ENCODE peak calls at places on chromosomes 3 and 15, in five cellular contexts. N, F, M, T and P are unnamed samples.

GRCh38 chr3:140563206-140563605 is 114.7 kb upstream of the TRIM42 start:
- DNase-seq in F (no peak), M (no peak), T (no peak), N (no peak), P (no peak)

GRCh38 chr15:73295630-73296286 is 73.0 kb downstream of the HCN4 start:
- DNase-seq in M (no peak), T (no peak), F (no peak), N (no peak), P (no peak)

GRCh38 chr15:78000089-78000926 is 77.2 kb downstream of the TBC1D2B start:
- DNase-seq in T (no peak), M (peak), F (peak), N (peak), P (peak)

GRCh38 chr15:77035999-77036471 is 34.9 kb downstream of the TSPAN3 start:
- DNase-seq in M (no peak), F (no peak), N (no peak), T (no peak), P (no peak)

GRCh38 chr15:62889734-62890505 is 152.6 kb upstream of the TPM1 start:
- DNase-seq in M (no peak), F (no peak), T (no peak), N (no peak), P (no peak)

GRCh38 chr3:21672303-21672702 is 78.7 kb downstream of the ZNF385D start:
- DNase-seq in T (no peak), F (no peak), M (no peak), N (no peak), P (no peak)

GRCh38 chr3:86595696-86596095 is 395.3 kb downstream of the VGLL3 start:
- DNase-seq in N (no peak), M (no peak), F (no peak), T (no peak), P (no peak)

GRCh38 chr15:93709708-93710107 is 521.7 kb upstream of the MCTP2 start:
- DNase-seq in M (no peak), T (no peak), N (no peak), F (no peak), P (no peak)

GRCh38 chr3:183285828-183286457 is 32.9 kb downstream of the B3GNT5 start:
- DNase-seq in N (no peak), F (no peak), M (no peak), T (peak), P (peak)

GRCh38 chr3:113867506-113867905 is 28.9 kb downstream of the GRAMD1C start:
- DNase-seq in T (no peak), M (no peak), F (no peak), N (no peak), P (no peak)

GRCh38 chr15:53829471-53829870 is 70.0 kb upstream of the WDR72 start:
- DNase-seq in N (no peak), M (no peak), F (no peak), T (no peak), P (no peak)

GRCh38 chr3:84666468-84666867 is 292.3 kb upstream of the CADM2 start:
- DNase-seq in F (no peak), T (no peak), M (no peak), N (no peak), P (no peak)

GRCh38 chr3:151290673-151291072 is 12.3 kb upstream of the P2RY14 start:
- DNase-seq in F (no peak), N (no peak), T (no peak), M (no peak), P (no peak)

GRCh38 chr3:11212301-11212613 is 58.0 kb downstream of the HRH1 start:
- DNase-seq in M (no peak), N (no peak), T (no peak), F (no peak), P (no peak)

GRCh38 chr15:90816401-90817116 is 51.8 kb upstream of the FURIN start:
- DNase-seq in F (no peak), N (no peak), M (no peak), T (no peak), P (no peak)

GRCh38 chr15:39145146-39145545 is 435.7 kb upstream of the THBS1 start:
- DNase-seq in F (no peak), N (no peak), M (no peak), T (no peak), P (no peak)

GRCh38 chr15:72532991-72533601 is 59.0 kb downstream of the ARIH1 start:
- DNase-seq in T (no peak), M (no peak), N (no peak), F (no peak), P (peak)

GRCh38 chr3:74079961-74080562 is 455.3 kb upstream of the PDZRN3 start:
- DNase-seq in M (no peak), N (no peak), T (no peak), F (no peak), P (no peak)

GRCh38 chr3:64454179-64454578 is 228.9 kb upstream of the PRICKLE2 start:
- DNase-seq in T (no peak), F (no peak), M (no peak), N (no peak), P (no peak)

GRCh38 chr3:107988464-107989156 is 102.2 kb downstream of the CD47 start:
- DNase-seq in M (no peak), N (no peak), F (no peak), T (no peak), P (no peak)

GRCh38 chr3:73389104-73389809 is 235.5 kb downstream of the PDZRN3 start:
- DNase-seq in F (no peak), M (no peak), T (no peak), N (no peak), P (no peak)

GRCh38 chr3:150879141-150879540 is 26.1 kb downstream of the MINDY4B start:
- DNase-seq in T (no peak), M (no peak), F (no peak), N (no peak), P (no peak)

GRCh38 chr3:22977650-22978289 is 225.4 kb upstream of the UBE2E2 start:
- DNase-seq in M (no peak), T (no peak), N (no peak), F (no peak), P (no peak)

GRCh38 chr3:13869944-13870343 is 9.9 kb downstream of the WNT7A start:
- DNase-seq in F (no peak), T (no peak), N (no peak), M (no peak), P (no peak)

GRCh38 chr3:86929046-86929445 is 61.9 kb downstream of the VGLL3 start:
- DNase-seq in T (no peak), N (no peak), F (no peak), M (no peak), P (no peak)

DNA sequence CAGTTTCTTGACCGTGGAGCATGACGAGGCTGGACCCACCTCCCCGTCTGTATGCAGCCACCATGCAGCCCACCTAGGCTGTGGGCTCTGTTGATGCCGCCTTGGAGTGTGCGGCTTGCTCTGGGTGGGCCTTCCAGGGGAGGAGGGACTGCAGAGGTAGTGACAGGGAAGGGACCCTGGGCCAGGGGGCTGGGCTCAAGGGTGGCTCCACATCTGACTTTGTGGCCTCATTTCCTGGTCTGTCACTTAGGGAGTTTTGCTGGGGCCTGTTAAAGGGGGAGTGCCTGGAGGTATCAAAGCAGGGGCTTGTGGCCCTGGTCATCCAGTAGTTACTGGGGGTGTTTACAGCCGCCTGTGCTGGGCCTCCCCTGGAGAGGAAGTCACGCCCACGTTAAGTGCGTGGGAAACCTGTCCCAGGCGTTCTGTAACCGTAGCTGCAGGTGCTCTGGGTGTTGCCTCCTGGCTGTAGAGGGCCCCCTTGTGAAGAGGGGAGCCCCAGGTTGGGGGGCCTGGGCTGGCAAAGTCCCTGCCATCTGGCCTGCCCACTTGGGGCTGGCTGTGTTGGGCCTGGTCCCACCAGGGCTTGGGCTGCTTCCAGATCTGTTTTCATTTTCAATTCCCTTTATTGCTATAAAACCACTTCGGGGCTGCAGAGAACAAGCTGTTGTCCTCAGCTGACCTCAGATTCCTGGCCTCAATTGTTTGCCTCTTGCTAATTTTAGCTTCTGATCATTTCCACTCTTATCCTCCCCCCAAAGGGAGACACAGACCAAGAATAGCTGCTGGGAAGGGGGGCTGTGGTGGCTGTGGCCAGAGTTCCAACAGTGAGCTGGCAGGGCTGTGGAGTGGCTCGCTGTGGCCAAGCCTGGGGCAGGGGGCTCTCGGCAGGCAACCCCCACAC is 26.5 kb downstream of the KLF13 start:
- DNase-seq in F (no peak), N (no peak), M (no peak), T (peak), P (no peak)
- TF ChIP-seq SUZ12 in F (no peak), N (no peak), M (no peak), T (no peak), P (no peak)

GRCh38 chr3:1677576-1678164 is 421.0 kb upstream of the CNTN4 start:
- DNase-seq in F (no peak), T (no peak), N (no peak), M (no peak), P (no peak)
- TF ChIP-seq SUZ12 in F (no peak), T (no peak), N (no peak), M (no peak), P (no peak)

GRCh38 chr15:40369971-40370370 is 12.0 kb downstream of the DISP2 start:
- DNase-seq in F (no peak), T (no peak), N (no peak), M (no peak), P (no peak)
- TF ChIP-seq SUZ12 in F (no peak), T (no peak), N (no peak), M (no peak), P (no peak)

DNA sequence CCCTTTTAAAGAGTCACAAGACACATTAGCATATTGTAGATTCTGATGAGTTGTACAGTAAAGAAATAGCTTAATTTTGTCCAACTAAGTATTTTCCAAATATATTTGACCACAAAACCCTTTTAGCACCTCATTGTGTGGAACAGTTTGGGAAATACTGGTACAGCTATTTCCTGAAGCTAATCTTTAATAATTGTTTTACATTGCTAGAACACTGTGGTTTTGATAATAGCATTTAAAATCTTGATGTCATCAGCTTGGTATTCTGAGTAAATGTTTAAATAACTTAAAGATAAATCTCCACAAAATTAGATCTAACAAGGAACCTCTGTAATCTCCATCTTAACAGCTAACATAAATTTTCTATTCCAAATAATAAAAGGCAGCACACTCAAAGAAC is 140.0 kb upstream of the MLF1 start:
- DNase-seq in M (no peak), F (no peak), N (no peak), T (no peak), P (no peak)
- TF ChIP-seq SUZ12 in M (no peak), F (no peak), N (no peak), T (no peak), P (no peak)

GRCh38 chr3:124263168-124263567 is 271.2 kb upstream of the ROPN1 start:
- DNase-seq in M (no peak), T (no peak), N (no peak), F (no peak), P (no peak)
- TF ChIP-seq SUZ12 in M (no peak), T (no peak), N (no peak), F (no peak), P (no peak)

GRCh38 chr3:171615281-171615680 is 155.1 kb upstream of the TNIK start:
- DNase-seq in N (no peak), F (no peak), M (no peak), T (no peak), P (no peak)
- TF ChIP-seq SUZ12 in N (no peak), F (no peak), M (no peak), T (no peak), P (no peak)

GRCh38 chr15:80420658-80421057 is 16.5 kb downstream of the ARNT2 start:
- DNase-seq in F (no peak), N (no peak), T (no peak), M (no peak), P (no peak)
- TF ChIP-seq SUZ12 in F (no peak), N (no peak), T (no peak), M (no peak), P (no peak)

DNA sequence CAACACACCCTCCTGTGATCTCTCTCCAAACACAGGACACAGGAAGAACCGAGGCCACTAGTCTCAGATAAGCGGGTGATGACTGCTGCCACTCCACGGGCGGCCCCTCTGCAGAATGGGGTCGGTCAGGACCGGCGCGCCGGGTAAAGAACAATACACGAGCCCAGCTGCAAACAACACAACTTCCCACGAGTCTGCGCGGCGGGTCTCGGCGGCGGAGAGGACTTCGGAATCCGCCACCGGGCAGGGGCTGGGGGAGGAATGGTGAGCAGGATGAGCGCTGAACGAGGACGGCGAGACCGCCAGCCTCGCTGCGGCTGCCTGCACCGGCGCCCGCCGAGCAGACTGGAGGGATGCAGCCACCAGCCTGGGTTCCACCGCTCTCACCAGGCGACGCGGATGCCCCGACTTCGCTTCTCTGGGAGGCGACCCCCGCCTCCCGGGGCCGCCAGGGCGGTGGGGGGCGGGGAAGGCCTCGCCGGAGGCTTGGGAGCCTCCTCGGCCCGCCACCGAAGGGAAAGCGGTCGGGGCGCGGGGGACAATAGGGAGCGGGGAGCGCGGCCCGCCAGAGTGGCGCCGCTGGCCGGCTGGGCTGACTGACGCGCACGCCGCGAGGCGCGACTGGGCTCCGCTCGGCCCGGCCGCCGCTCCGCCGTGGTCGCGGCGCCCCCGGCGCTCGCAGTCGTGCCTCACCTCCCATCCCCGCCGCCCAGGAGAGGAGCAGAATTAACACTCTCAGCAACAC is 548 bp downstream of the ADAM10 start:
- DNase-seq in T (no peak), F (no peak), M (peak), N (peak), P (peak)
- TF ChIP-seq SUZ12 in T (no peak), F (no peak), M (no peak), N (no peak), P (no peak)

DNA sequence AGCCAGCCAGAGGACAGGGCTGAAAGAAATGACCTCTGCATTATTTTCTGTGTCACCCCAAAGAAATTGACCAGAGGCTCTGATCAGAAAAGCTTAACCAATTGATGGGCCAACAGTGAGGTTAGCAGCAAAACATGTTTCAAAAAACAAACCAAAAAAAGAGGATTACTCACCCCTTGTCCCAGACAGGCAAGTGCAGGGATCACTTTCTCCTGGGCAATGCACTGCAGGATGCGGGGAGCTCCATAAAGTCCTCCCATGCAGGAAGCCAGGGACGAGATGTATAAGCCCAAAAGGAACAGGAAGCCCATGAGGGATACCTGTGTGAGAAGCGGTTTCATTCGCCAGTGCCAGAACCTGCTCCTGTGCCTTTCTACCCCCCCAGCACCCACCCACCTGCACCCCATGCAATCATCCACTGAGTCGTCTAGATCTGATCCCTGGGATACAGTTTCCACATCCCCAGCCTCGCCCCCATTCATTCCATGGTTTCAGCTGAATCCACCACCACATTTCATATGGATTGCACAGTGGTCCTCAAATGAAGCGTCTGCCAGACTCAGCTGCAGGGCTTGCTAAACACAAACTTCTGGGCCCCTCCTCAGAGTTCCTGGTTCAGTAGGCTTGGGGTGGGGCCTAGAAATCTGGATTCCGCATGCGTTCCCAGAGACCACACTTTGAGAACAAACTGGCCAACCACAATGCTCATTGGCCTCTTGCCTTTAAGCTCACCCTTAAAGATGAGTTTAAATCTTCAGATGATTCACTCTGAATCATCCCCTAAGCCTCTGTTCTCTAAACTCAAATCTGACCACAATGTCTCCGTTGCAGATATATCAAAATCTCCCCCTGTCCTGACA is 54.4 kb upstream of the HEG1 start:
- DNase-seq in M (no peak), N (no peak), T (no peak), F (no peak), P (no peak)
- TF ChIP-seq SUZ12 in M (no peak), N (no peak), T (no peak), F (no peak), P (no peak)

DNA sequence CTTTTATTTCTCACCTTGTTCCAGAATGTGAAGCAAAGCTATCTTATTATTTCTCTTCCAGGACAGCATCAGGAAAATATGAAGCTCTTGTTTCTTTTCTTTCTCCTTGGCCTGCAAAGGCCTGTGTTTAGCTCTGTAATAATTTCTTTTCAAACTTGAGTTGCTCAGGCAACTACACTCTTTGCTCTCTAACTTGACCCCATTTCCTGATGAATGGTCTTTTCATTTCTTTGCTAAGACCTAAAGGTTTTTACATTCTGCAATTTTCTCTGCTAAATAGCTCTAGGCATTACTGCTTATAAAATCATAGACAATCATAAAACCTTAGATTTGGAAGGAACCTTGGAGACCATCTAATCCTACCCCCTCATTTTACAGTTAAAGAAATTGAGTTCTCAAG is 26.2 kb upstream of the ZNF770 start:
- DNase-seq in N (no peak), M (no peak), F (no peak), T (no peak), P (no peak)
- TF ChIP-seq SUZ12 in N (no peak), M (no peak), F (no peak), T (no peak), P (no peak)